ENCODE peak calls at places on chromosome 14, in four cellular contexts. S is K562, F is HepG2, E is SK-N-SH. B is an unnamed sample.

GRCh38 chr14:36238666-36239363 is 62.3 kb upstream of the PTCSC3 start:
- DNase-seq in S (no peak), F (no peak), E (no peak), B (no peak)

GRCh38 chr14:95998656-95999055 is 40.5 kb upstream of the C14orf132 start:
- DNase-seq in S (no peak), F (no peak), E (peak; percentile 43), B (peak; percentile 16)

GRCh38 chr14:101855958-101856357 is 94.4 kb downstream of the PPP2R5C start:
- DNase-seq in F (no peak), E (no peak), S (no peak), B (no peak)

GRCh38 chr14:104982548-104983230 is 2.9 kb upstream of the CLBA1 start:
- DNase-seq in E (no peak), S (no peak), F (no peak), B (no peak)

GRCh38 chr14:72543325-72543724 is 350.6 kb downstream of the DPF3 start:
- DNase-seq in E (no peak), S (no peak), F (no peak), B (no peak)

GRCh38 chr14:89417111-89417468 is at the start of gene FOXN3:
- DNase-seq in S (peak; percentile 73), E (peak; percentile 96), F (peak; percentile 86), B (peak; percentile 78)

GRCh38 chr14:32697704-32698103 is 241.0 kb upstream of the NPAS3 start:
- DNase-seq in F (no peak), E (no peak), S (no peak), B (no peak)

GRCh38 chr14:58738189-58738836 is 100.6 kb downstream of the DACT1 start:
- DNase-seq in S (no peak), F (no peak), E (no peak), B (no peak)

GRCh38 chr14:67815573-67816235 is 686 bp downstream of the ZFYVE26 start:
- DNase-seq in F (no peak), E (no peak), S (no peak), B (no peak)

GRCh38 chr14:58912287-58912686 is 274.5 kb downstream of the DACT1 start:
- DNase-seq in S (no peak), F (no peak), E (no peak), B (no peak)

GRCh38 chr14:79476133-79476532 is 735.2 kb downstream of the DIO2 start:
- DNase-seq in S (no peak), E (no peak), F (no peak), B (no peak)

GRCh38 chr14:37637341-37637740 is 41.9 kb downstream of the TTC6 start:
- DNase-seq in S (no peak), F (no peak), E (no peak), B (no peak)

GRCh38 chr14:72686101-72686500 is 207.8 kb downstream of the DPF3 start:
- DNase-seq in F (no peak), E (no peak), S (no peak), B (no peak)

GRCh38 chr14:65993103-65993502 is 493.1 kb upstream of the CCDC196 start:
- DNase-seq in E (no peak), F (no peak), S (no peak), B (no peak)

GRCh38 chr14:62592877-62593276 is 452.4 kb downstream of the KCNH5 start:
- DNase-seq in E (no peak), S (no peak), F (no peak), B (no peak)

GRCh38 chr14:65019944-65020566 is 33.4 kb downstream of the FNTB start:
- DNase-seq in E (peak; percentile 59), F (peak; percentile 85), S (peak; percentile 27), B (peak; percentile 53)

GRCh38 chr14:21030531-21030930 is 514 bp downstream of the TPPP2 start:
- DNase-seq in S (no peak), E (no peak), F (no peak), B (no peak)

GRCh38 chr14:76955575-76956252 is 72.8 kb downstream of the IRF2BPL start:
- DNase-seq in F (peak; percentile 59), S (no peak), E (no peak), B (no peak)

GRCh38 chr14:98688446-98688845 is 583.6 kb downstream of the BCL11B start:
- DNase-seq in S (no peak), F (no peak), E (no peak), B (no peak)

GRCh38 chr14:85531594-85532391 is 1.8 kb downstream of the FLRT2 start:
- DNase-seq in S (no peak), E (peak; percentile 21), F (no peak), B (no peak)

GRCh38 chr14:94172545-94172944 is 1.6 kb upstream of the PPP4R4 start:
- DNase-seq in S (no peak), F (no peak), E (no peak), B (no peak)

GRCh38 chr14:94175403-94176146 is 1.5 kb downstream of the PPP4R4 start:
- DNase-seq in E (no peak), S (no peak), F (no peak), B (no peak)

GRCh38 chr14:94174622-94175402 is 690 bp downstream of the PPP4R4 start:
- DNase-seq in E (peak; percentile 35), F (no peak), S (no peak), B (no peak)

GRCh38 chr14:94173885-94174621 is at the start of gene PPP4R4:
- DNase-seq in S (peak; percentile 93), F (peak; percentile 89), E (peak; percentile 97), B (peak; percentile 70)

DNA sequence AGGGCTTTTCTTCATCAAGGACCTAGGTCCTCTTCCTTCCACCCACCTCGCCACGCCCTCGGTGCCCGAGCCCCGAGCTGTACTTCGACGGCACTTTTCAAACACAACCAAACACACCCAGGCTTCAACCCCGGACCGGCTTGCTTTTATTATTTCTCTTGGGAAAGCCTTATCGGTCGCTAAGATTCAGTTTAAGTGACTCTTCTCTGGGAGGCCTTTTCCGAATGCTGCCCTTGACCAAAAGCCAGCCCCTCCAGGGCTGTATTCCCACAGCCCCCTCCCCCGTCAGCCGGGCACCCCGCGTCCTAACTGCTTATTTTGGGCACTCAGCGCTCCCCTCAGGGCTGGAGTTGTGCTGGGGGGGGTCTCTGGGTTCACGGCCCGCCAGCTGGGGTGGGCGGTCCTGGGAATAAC is 644 bp upstream of the PPP4R4 start:
- DNase-seq in E (no peak), F (no peak), S (no peak), B (no peak)
- TF ChIP-seq ELF1 in E (no peak), F (no peak), S (no peak), B (no peak)

DNA sequence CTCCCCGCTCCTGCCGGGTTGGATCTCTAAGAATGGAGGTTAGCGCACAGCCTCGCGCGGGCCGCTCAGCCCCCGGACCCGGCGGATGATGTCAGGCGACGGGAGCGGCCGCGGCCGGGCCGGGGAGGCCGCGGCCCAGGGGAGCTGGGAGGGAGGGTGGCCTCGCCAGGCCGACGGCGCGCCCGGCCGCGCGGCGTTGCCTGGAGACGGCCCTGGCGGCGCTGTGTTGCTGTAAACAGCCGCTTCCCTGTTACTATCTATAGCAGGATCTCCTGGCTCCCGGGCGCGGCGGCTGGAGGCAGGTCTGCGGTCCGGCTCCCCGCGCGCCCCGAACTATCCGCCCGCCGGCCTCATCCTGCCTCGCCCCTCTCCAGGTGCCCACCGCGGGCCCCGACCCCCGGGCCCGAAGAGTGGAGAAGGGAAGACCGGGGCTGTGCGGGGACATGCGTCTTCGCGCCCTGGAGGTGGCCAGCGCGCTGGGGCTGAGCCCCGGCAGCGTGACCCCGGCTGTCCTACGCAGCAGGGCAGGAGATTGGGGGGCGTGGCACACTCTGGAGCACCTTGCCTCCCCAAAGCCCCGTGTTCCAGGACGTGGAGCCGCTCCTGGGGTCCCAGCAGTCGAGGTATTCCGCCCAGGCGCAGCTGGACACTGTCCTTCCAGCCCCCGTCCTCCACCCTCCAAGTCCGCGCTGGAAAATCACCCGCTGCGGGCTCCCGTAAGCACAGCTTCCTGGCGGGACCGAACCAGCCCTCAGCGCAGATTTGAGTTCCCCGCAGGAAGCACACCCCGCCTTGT is 1.4 kb upstream of the FOS start:
- DNase-seq in F (peak; percentile 66), E (peak; percentile 92), S (peak; percentile 86), B (no peak)
- TF ChIP-seq ELF1 in F (no peak), E (no peak), S (peak; percentile 38), B (no peak)

GRCh38 chr14:103662591-103662990 is 33.6 kb downstream of the KLC1 start:
- DNase-seq in F (no peak), E (no peak), S (no peak), B (no peak)
- TF ChIP-seq ELF1 in F (no peak), E (no peak), S (no peak), B (no peak)

GRCh38 chr14:24267516-24267915 is 3.9 kb downstream of the RABGGTA start:
- DNase-seq in E (no peak), S (no peak), F (no peak), B (no peak)

GRCh38 chr14:24269368-24269767 is 2.0 kb downstream of the RABGGTA start:
- DNase-seq in F (no peak), E (no peak), S (no peak), B (no peak)

GRCh38 chr14:24266344-24267244 is 3.6 kb upstream of the TGM1 start:
- DNase-seq in F (no peak), S (no peak), E (no peak), B (no peak)

GRCh38 chr14:24269910-24270536 is 1.4 kb downstream of the RABGGTA start:
- DNase-seq in S (no peak), F (no peak), E (no peak), B (no peak)

GRCh38 chr14:24268225-24268624 is 3.2 kb downstream of the RABGGTA start:
- DNase-seq in F (no peak), S (no peak), E (no peak), B (no peak)
- TF ChIP-seq ELF1 in F (no peak), S (no peak), E (no peak), B (no peak)

DNA sequence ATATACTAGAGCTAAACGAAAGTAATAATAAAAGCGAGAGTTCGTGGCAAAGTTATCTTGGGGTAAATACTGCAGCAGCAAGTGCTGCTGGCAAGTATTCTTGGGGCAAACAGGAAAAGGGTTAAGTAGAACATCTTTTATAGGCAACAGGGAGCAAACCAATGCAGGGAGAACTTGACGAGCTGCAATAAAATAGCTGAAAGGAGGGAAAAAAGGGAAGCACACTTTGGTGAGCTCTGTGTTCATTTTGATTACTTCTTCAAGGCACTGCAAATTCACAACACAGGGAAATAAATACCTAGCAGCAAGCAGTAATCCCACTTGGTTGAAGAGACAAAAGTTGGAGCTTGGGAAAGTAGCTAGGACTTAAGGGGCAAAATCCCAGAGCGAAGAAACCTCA is 42.3 kb upstream of the TTC7B start:
- DNase-seq in F (no peak), S (no peak), E (no peak), B (no peak)
- TF ChIP-seq ELF1 in F (no peak), S (no peak), E (no peak), B (no peak)